ENCODE peak calls at places on chromosomes 6 and 20, in five cellular contexts. H is IMR-90, O is transverse colon, N is ascending aorta, U is mammary epithelial cell. J is an unnamed sample.

GRCh38 chr6:135196739-135197510 is 15.8 kb downstream of the MYB start:
- DNase-seq in H (no peak), N (no peak), O (no peak), U (no peak), J (no peak)

GRCh38 chr6:23213651-23214050 is 644.3 kb downstream of the HDGFL1 start:
- DNase-seq in U (peak), N (no peak), H (peak), O (no peak), J (no peak)

GRCh38 chr6:51552400-51552799 is 535.0 kb downstream of the PKHD1 start:
- DNase-seq in N (no peak), H (no peak), U (no peak), O (no peak), J (no peak)

GRCh38 chr20:3577366-3577765 is 85.8 kb downstream of the GFRA4 start:
- DNase-seq in U (no peak), N (no peak), H (no peak), O (no peak), J (no peak)

GRCh38 chr20:24684954-24685691 is 215.7 kb downstream of the SYNDIG1 start:
- DNase-seq in N (peak), H (no peak), O (no peak), U (no peak), J (no peak)

GRCh38 chr6:167566711-167567141 is 241.8 kb downstream of the TTLL2 start:
- DNase-seq in H (no peak), U (no peak), N (no peak), O (no peak), J (no peak)

GRCh38 chr6:73811706-73812105 is 115.7 kb downstream of the CD109 start:
- DNase-seq in O (no peak), U (no peak), N (no peak), H (no peak), J (no peak)

GRCh38 chr6:28206527-28207243 is 18.4 kb upstream of the ZSCAN9 start:
- DNase-seq in U (no peak), N (no peak), H (peak), O (no peak), J (no peak)

GRCh38 chr6:150865406-150866146 is at the start of gene MTHFD1L:
- DNase-seq in N (peak), H (peak), O (peak), U (peak), J (peak)

GRCh38 chr6:122476131-122476530 is 4.5 kb upstream of the SERINC1 start:
- DNase-seq in N (no peak), O (no peak), U (no peak), H (peak), J (peak)

GRCh38 chr6:76684881-76685280 is 612.4 kb upstream of the IMPG1 start:
- DNase-seq in N (no peak), H (peak), O (no peak), U (no peak), J (peak)

GRCh38 chr20:58636396-58636982 is 14.6 kb upstream of the STX16 start:
- DNase-seq in H (no peak), N (peak), O (no peak), U (no peak), J (no peak)

GRCh38 chr6:144278659-144279314 is 6.3 kb upstream of the UTRN start:
- DNase-seq in N (no peak), H (no peak), U (peak), O (no peak), J (no peak)

GRCh38 chr6:46491789-46492547 is 719 bp upstream of the RCAN2 start:
- DNase-seq in N (peak), U (peak), O (peak), H (peak), J (no peak)

GRCh38 chr6:111297776-111298175 is 185.2 kb downstream of the REV3L start:
- DNase-seq in N (no peak), O (no peak), H (no peak), U (no peak), J (no peak)

GRCh38 chr20:19756756-19757486 is 1.1 kb upstream of the RIN2 start:
- DNase-seq in U (no peak), H (no peak), O (no peak), N (peak), J (peak)

GRCh38 chr6:115310156-115310555 is 750.5 kb downstream of the FRK start:
- DNase-seq in H (no peak), N (no peak), U (peak), O (no peak), J (no peak)

GRCh38 chr6:2749972-2750600 is 636 bp downstream of the MYLK4 start:
- DNase-seq in H (peak), N (peak), O (peak), U (no peak), J (peak)

GRCh38 chr20:16759161-16759523 is 11.0 kb downstream of the OTOR start:
- DNase-seq in N (no peak), H (no peak), U (no peak), O (no peak), J (no peak)

DNA sequence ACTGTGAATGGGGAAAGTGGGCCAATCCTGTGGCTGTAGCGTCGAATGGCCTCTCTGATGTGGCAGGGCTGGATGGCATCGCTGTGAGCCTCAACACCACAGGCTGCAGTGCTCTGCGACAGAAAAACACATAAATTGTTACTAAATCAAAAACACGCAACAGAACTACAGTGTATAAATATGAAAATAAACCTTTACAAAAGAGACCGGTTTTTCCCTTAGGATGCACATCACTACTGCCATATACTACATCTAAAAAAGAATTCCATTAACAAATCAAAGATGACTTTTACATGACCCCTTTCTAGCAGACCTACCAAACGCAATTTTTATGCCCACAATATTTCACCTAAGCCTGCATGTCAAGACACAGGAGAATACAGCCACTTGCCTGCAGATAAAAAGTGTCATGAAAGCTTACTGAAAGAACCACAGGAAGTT is 395.5 kb upstream of the RUNX2 start:
- DNase-seq in U (no peak), H (no peak), O (no peak), N (no peak), J (no peak)
- H3K4me3 ChIP-seq in U (no peak), H (no peak), O (no peak), N (no peak), J (no peak)

GRCh38 chr20:63027425-63028389 is 20.9 kb upstream of the BHLHE23 start:
- DNase-seq in O (no peak), U (no peak), N (no peak), H (no peak), J (no peak)
- TF ChIP-seq CTCF in O (no peak), U (no peak), N (no peak), H (no peak), J (no peak)

DNA sequence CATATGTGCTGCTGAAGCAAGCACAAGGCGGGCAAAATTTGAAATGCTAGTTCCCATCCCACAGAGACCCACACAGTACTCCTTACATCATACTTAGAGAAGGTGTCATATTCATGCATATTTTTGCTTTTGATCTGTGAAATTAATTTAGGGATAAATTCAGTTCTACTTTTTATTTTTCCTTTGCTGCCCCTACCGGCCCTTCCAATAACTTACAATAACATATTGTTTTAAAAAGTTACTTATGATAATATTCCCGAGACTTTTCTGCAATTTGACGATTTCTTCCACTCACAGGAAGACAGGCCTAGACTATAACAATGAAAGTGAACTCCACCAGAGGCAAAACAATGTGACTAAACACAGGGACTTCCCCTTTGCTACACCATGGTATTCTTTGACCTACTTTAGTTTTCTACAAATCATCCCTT is 35.0 kb downstream of the SESN1 start:
- DNase-seq in U (peak), O (no peak), H (peak), N (no peak), J (peak)
- H3K4me3 ChIP-seq in U (no peak), O (no peak), H (no peak), N (no peak), J (no peak)

GRCh38 chr6:160041608-160042007 is 72.7 kb downstream of the IGF2R start:
- DNase-seq in N (no peak), O (no peak), U (peak), H (peak), J (peak)
- TF ChIP-seq CTCF in N (no peak), O (no peak), U (peak), H (peak), J (peak)

GRCh38 chr6:112501705-112502104 is 154.6 kb downstream of the RFPL4B start:
- DNase-seq in H (peak), O (no peak), N (no peak), U (no peak), J (peak)
- H3K4me3 ChIP-seq in H (peak), O (no peak), N (no peak), U (no peak), J (no peak)

DNA sequence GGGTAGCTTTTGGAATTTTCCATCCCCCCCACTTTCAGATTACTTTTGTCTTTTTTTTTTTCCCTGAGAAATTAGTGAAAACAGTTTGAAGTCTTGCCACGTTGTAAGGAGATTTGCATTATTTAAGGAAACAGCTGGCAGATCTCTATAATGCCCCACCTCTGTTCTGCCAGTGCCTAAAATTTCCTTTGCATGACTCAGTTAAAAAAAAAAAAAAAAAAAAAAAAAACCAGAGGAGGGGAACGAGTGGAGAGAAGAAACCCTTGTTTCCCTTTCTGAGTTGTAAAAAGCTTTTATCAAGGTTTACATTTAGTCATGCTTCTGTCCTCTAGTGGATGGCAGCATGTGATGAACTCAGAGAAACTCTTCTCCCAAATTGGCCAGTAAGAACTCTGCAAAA is 33.5 kb downstream of the CARMIL1 start:
- DNase-seq in O (no peak), U (peak), N (no peak), H (peak), J (peak)
- TF ChIP-seq CTCF in O (no peak), U (no peak), N (no peak), H (no peak), J (peak)

J was measured in fibroblast of villous mesenchyme.